ENCODE peak calls at places on chromosomes 7 and 10, in five cellular contexts. O is mammary epithelial cell, M is AG04450, D is AG10803, L is fibroblast of lung. W is an unnamed sample.

GRCh38 chr10:130222381-130222780 is 86.2 kb downstream of the GLRX3 start:
- DNase-seq in D (no peak), L (no peak), O (no peak), M (no peak), W (no peak)

GRCh38 chr7:36029311-36029710 is 123.7 kb upstream of the EEPD1 start:
- DNase-seq in O (no peak), L (no peak), D (no peak), M (no peak), W (no peak)

GRCh38 chr10:113162960-113163359 is 212.9 kb downstream of the TCF7L2 start:
- DNase-seq in L (no peak), O (no peak), D (no peak), M (no peak), W (no peak)

GRCh38 chr7:78306631-78307030 is 508.1 kb downstream of the PHTF2 start:
- DNase-seq in L (no peak), M (no peak), O (no peak), D (no peak), W (no peak)

GRCh38 chr7:27640914-27641570 is 21.6 kb downstream of the HIBADH start:
- DNase-seq in L (peak; percentile 76), D (peak; percentile 30), O (peak; percentile 48), M (no peak), W (peak; percentile 20)

GRCh38 chr10:17657116-17657500 is 13.2 kb downstream of the STAM start:
- DNase-seq in O (no peak), M (no peak), L (no peak), D (no peak), W (no peak)

GRCh38 chr7:157975401-157976372 is 611.9 kb downstream of the PTPRN2 start:
- DNase-seq in D (no peak), M (no peak), L (no peak), O (no peak), W (no peak)

GRCh38 chr7:936131-937054 is 18.1 kb downstream of the ADAP1 start:
- DNase-seq in D (no peak), O (no peak), M (no peak), L (peak; percentile 48), W (no peak)

GRCh38 chr7:8618441-8619070 is 185.1 kb downstream of the NXPH1 start:
- DNase-seq in M (no peak), D (no peak), O (no peak), L (no peak), W (no peak)

GRCh38 chr10:88895252-88895651 is 15.2 kb downstream of the STAMBPL1 start:
- DNase-seq in L (no peak), D (no peak), O (no peak), M (no peak), W (no peak)
- TF ChIP-seq CTCF in L (no peak), D (no peak), O (no peak), M (no peak), W (no peak)

DNA sequence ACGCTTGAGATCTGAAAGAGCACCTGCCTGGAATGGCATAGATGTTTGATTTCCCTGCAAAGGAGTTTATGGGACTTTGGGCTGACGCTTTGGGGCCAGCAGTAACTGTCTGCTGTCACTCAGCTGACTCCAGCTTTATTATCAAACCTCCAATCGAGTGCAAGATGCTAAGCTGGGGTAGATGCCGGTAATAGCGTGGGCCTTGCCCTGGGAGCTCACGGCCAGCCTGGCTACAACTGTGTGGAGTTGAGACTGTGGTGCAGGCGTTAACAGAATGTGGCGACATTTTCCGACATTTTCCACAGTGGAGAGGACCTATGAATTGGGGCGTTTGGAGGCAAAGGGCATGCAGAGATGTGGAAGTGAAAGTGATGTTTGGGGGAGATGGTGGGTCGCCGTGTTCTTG is 1.3 kb downstream of the CHST12 start:
- DNase-seq in M (no peak), D (no peak), O (no peak), L (no peak), W (no peak)
- H3K4me3 ChIP-seq in M (peak overlapping the region; percentile 71), D (peak overlapping the region; percentile 74), O (no peak overlapping the region), L (peak overlapping the region; percentile 75), W (peak overlapping the region; percentile 83)

DNA sequence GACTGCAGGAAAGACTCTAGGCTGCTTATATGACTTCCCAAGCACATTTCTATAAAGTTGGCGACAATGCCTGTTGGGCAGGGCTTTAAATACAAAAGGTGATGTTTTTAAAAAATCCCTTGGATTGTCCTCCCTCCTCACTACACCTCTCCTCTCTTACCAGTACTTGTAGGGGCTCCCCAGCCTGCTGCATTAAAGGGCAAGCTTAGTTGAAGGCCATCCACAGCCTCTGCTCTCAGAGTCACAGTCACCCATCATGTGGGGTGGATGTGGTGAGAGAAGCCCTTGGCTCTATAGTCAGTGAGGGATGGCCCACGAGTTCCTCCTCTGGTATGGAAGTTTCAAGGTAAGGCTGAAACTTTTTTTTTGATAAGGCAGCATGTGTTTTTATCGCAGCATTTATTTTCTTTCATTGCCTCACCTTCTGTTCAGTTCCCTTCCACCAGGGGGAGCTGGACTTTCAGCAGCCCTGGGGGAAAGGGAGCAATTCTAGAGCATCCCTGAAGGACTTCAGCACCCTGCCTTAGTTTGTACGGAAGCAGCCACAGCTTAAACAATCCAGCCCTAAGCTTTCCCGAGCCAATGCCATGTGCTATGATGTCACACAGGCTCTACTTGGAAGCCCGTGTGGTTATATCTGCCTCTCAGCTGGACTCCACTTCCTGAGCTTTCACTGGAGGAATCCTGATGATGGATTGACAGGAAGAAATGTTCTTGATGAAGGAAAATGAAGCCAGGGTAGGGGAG is 131.9 kb downstream of the CALCR start:
- DNase-seq in L (peak; percentile 5), D (peak; percentile 23), O (peak; percentile 19), M (no peak), W (no peak)
- TF ChIP-seq CTCF in L (peak; percentile 63), D (peak; percentile 75), O (peak; percentile 86), M (peak; percentile 72), W (peak; percentile 67)

DNA sequence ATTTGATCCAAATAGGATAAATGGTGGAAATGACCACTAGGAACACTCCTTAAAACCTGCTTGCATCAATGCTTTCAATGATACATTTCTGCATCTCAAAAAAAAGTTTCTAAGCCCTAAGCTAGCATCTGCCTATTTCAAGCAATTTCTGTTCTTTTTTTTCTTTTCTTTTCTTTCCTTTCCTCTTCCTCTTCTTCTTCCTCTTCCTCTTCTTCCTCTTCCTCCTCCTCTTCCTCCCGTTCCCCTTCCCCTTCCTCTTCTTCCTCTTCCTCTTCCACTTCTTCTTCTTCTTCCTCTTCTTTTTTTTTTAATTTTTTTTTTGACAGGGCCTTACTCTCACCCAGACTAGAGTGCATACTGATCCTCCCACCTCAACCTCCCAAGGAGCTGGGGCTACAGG is 15.4 kb downstream of the RBM20 start:
- DNase-seq in D (no peak), L (no peak), M (no peak), O (no peak), W (no peak)
- H3K4me3 ChIP-seq in D (no peak overlapping the region), L (no peak overlapping the region), M (no peak overlapping the region), O (no peak overlapping the region), W (no peak overlapping the region)

GRCh38 chr10:102279104-102279503 is 33.8 kb downstream of the GBF1 start:
- DNase-seq in O (no peak), M (no peak), L (no peak), D (no peak), W (no peak)
- TF ChIP-seq CTCF in O (no peak), M (no peak), L (no peak), D (no peak), W (no peak)

DNA sequence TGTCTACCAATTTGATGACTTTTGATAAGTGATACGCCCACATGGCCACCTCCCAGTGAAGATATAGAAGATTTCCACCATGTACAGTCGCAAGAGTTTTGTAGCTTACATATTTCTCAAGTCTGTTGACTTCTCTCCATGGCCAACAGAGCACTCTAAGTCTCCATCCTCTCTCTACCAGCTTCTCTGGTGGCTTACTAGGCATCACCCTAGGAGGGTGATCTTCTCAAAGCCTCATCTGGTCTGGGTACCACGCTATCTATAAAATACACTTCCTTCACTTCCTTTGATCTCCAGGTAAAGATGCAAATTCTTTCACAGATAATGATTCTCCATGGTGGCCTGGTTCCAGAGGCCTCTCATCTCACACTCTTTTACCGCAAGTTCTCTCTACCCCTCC is 49.9 kb downstream of the CALN1 start:
- DNase-seq in D (no peak), M (no peak), L (no peak), O (no peak), W (no peak)
- H3K4me3 ChIP-seq in D (no peak overlapping the region), M (no peak overlapping the region), L (no peak overlapping the region), O (no peak overlapping the region), W (no peak overlapping the region)

DNA sequence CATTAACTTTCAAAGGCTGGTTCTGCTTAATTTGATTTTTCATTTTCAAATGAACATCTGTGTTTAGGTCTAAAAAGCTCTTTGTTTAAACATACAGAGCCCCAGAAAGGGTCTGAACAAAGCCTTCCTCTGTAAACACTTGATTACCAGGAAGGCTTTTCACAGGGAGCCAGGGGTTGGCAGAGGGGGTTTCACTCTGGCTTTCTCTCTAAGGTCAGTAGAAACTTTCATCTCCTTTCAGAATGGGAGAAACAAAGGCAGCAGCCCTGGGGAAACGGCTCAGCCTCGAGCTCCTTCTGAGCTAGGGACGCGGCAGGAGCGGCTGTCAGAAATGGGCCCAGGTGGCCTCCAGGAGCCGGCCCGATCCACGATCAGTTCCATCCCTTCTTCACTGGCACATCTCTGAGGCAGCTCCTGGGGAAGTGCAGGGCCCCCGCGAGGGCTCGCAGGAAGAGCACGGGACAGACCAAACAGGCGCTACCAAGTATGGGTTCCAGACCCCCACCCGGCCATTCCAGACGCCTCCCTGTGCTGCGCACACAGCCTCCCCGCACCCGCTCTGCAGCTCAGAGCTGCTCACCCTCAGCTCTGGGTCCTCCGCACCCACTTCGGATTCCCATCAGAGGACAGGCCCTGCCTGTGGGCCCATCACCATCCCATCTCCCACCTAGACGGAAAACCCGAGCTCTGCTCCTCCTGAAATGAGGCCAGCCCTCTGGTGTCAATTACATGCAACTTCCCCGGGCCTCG is 124.1 kb downstream of the MAD1L1 start:
- DNase-seq in L (no peak), M (no peak), D (no peak), O (no peak), W (no peak)
- TF ChIP-seq CTCF in L (no peak), M (peak; percentile 13), D (no peak), O (no peak), W (no peak)

W was measured in AG09309.